ENCODE peak calls at places on chromosomes 5 and 9, in eight cellular contexts. F, Y, X, K, Z, T, S and R are unnamed samples.

GRCh38 chr5:63923914-63924313 is 38.3 kb downstream of the HTR1A start:
- DNase-seq in F (no peak), X (peak; percentile 9), Y (no peak), K (no peak), T (no peak), S (no peak), Z (no peak), R (no peak)

GRCh38 chr5:16935271-16936149 is 578 bp downstream of the MYO10 start:
- DNase-seq in Y (peak; percentile 54), Z (peak; percentile 73), S (no peak), F (peak; percentile 11), T (peak; percentile 69), K (no peak), X (peak; percentile 39), R (no peak)

GRCh38 chr5:421901-422300 is 21.1 kb upstream of the EXOC3 start:
- DNase-seq in F (no peak), X (no peak), K (no peak), Y (no peak), T (no peak), S (no peak), Z (no peak), R (no peak)

GRCh38 chr5:41412496-41412895 is 97.9 kb downstream of the PLCXD3 start:
- DNase-seq in F (no peak), T (no peak), S (no peak), Z (no peak), K (no peak), X (no peak), Y (no peak), R (no peak)

GRCh38 chr5:175895701-175896102 is 24.3 kb downstream of the CPLX2 start:
- DNase-seq in K (peak; percentile 53), S (no peak), Y (no peak), T (no peak), F (peak; percentile 94), X (no peak), Z (no peak), R (no peak)

GRCh38 chr5:9932770-9933169 is 302.6 kb upstream of the TAS2R1 start:
- DNase-seq in K (no peak), X (no peak), F (peak; percentile 10), T (no peak), Z (no peak), S (no peak), Y (peak; percentile 16), R (no peak)

GRCh38 chr5:42767491-42768105 is 11.0 kb downstream of the CCDC152 start:
- DNase-seq in Z (peak; percentile 39), F (peak; percentile 41), S (peak; percentile 13), Y (peak; percentile 21), X (peak; percentile 22), K (no peak), T (no peak), R (peak; percentile 19)

GRCh38 chr5:131747180-131748105 is 49.4 kb downstream of the FNIP1 start:
- DNase-seq in Z (no peak), Y (no peak), K (no peak), X (no peak), T (no peak), S (peak; percentile 68), F (peak; percentile 83), R (no peak)

GRCh38 chr5:136195971-136196577 is 3.1 kb upstream of the SMIM32 start:
- DNase-seq in S (no peak), Y (peak; percentile 4), F (no peak), X (no peak), T (no peak), Z (no peak), K (no peak), R (no peak)

GRCh38 chr9:131827821-131828369 is 88.0 kb upstream of the RAPGEF1 start:
- DNase-seq in Z (no peak), F (no peak), S (no peak), K (no peak), X (no peak), Y (no peak), T (no peak), R (no peak)

GRCh38 chr5:2278825-2279224 is 396.1 kb upstream of the IRX4 start:
- DNase-seq in X (no peak), Y (no peak), Z (no peak), F (no peak), T (no peak), S (no peak), K (no peak), R (no peak)

GRCh38 chr9:126682928-126683697 is 69.4 kb downstream of the LMX1B start:
- DNase-seq in T (no peak), S (peak; percentile 40), Z (no peak), F (no peak), Y (peak; percentile 68), K (no peak), X (no peak), R (no peak)

GRCh38 chr5:78360674-78361225 is 333 bp downstream of the SCAMP1 start:
- DNase-seq in Z (no peak), S (peak; percentile 68), X (no peak), K (no peak), T (no peak), Y (peak; percentile 75), F (no peak), R (no peak)

DNA sequence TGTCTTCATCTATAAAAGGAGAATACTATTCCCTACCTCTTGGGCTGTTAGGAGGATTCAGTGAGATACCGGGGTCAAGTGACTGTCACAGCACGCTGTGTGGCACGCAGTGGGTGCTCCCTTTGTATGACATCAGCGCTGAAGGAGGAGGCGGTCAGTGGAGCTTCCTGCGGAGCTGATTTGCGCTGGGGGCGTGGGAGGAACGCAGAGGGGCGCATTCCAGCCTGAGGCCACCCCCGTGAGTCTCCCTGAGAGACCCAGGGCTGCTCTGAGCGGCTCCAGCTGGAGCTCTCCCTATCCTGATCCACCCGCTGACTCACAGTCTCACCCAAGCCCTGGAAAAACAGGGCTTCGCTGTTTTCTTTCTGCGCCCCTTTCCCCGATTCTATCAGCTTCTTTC is 24.3 kb upstream of the NEURL1B start:
- DNase-seq in F (no peak), Z (no peak), X (no peak), T (no peak), K (no peak), Y (no peak), S (no peak), R (no peak)
- TF ChIP-seq MAX in F (no peak), Z (no peak), X (no peak), T (no peak), K (no peak), Y (no peak), S (no peak), R (no peak)

GRCh38 chr5:113070901-113071300 is 94.3 kb downstream of the DCP2 start:
- DNase-seq in X (no peak), S (no peak), F (no peak), T (no peak), Z (no peak), Y (no peak), K (no peak), R (no peak)
- TF ChIP-seq MAX in X (no peak), S (no peak), F (no peak), T (no peak), Z (no peak), Y (no peak), K (no peak), R (no peak)

GRCh38 chr5:96343094-96343493 is 90.0 kb downstream of the PCSK1 start:
- DNase-seq in K (no peak), Y (no peak), S (no peak), T (no peak), F (no peak), X (no peak), Z (no peak), R (no peak)
- TF ChIP-seq MAX in K (no peak), Y (no peak), S (no peak), T (no peak), F (no peak), X (no peak), Z (no peak), R (no peak)

GRCh38 chr9:70004310-70004709 is 39.3 kb upstream of the MAMDC2 start:
- DNase-seq in K (no peak), Y (no peak), F (no peak), S (no peak), T (no peak), Z (no peak), X (no peak), R (no peak)

GRCh38 chr9:70007831-70008230 is 35.8 kb upstream of the MAMDC2 start:
- DNase-seq in X (no peak), K (no peak), S (no peak), F (no peak), Z (no peak), T (no peak), Y (no peak), R (no peak)

GRCh38 chr9:70000481-70000880 is 43.2 kb upstream of the MAMDC2 start:
- DNase-seq in F (no peak), T (no peak), Y (no peak), K (no peak), X (no peak), Z (no peak), S (no peak), R (no peak)

GRCh38 chr9:70006299-70006698 is 37.3 kb upstream of the MAMDC2 start:
- DNase-seq in T (no peak), Y (no peak), X (no peak), Z (no peak), K (no peak), S (no peak), F (no peak), R (no peak)

DNA sequence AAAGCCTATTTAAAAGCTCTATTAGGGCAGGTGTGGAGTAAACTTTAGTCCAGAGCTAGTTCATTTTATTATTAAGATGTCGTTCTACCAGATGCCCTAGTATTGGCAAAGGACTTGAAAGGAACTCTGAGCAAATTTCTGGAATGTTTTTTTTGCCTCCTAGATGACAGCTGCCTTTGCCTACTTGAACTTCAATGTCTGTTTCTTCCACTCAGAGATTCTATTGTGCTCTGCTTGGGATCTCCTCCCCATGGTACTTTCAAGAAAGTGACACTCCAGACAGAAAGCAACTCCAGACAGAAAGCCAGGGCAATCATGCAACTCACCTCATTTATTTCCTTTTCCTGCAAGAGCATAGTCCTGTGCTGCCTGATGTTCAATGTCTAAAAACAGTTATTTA is 39.9 kb upstream of the MAMDC2 start:
- DNase-seq in K (no peak), F (no peak), X (no peak), Z (no peak), T (no peak), Y (no peak), S (no peak), R (no peak)
- TF ChIP-seq MAX in K (no peak), F (no peak), X (no peak), Z (no peak), T (no peak), Y (no peak), S (no peak), R (no peak)